ENCODE peak calls at places on chromosomes 4 and X, in seven cellular contexts. I is thyroid gland; A is CD8-positive, alpha-beta T cell; S is lung; W is coronary artery; M is neural progenitor cell; G is hepatocyte. H is an unnamed sample.

GRCh38 chr4:54558889-54559682 is 98.7 kb upstream of the KIT start:
- DNase-seq in S (no peak), G (peak), I (no peak), M (no peak), W (no peak), A (no peak), H (no peak)

GRCh38 chr4:84855774-84856173 is 110.7 kb downstream of the WDFY3 start:
- DNase-seq in S (no peak), M (peak), W (no peak), A (no peak), G (no peak), I (no peak), H (no peak)

GRCh38 chrX:109843963-109844751 is 111.1 kb upstream of the ACSL4 start:
- DNase-seq in A (no peak), S (no peak), G (no peak), W (no peak), I (peak), M (no peak), H (no peak)

GRCh38 chrX:94418065-94418464 is 744.1 kb downstream of the FAM133A start:
- DNase-seq in S (no peak), I (no peak), G (no peak), A (no peak), W (no peak), M (no peak), H (no peak)

GRCh38 chr4:158255727-158256324 is 45.5 kb downstream of the TMEM144 start:
- DNase-seq in M (peak), I (no peak), G (peak), S (no peak), W (no peak), A (no peak), H (no peak)

GRCh38 chrX:16765618-16766017 is 20.6 kb upstream of the TXLNG start:
- DNase-seq in W (no peak), S (no peak), I (no peak), G (no peak), A (no peak), M (no peak), H (no peak)

GRCh38 chrX:9911479-9911878 is 55.7 kb upstream of the CLDN34 start:
- DNase-seq in A (no peak), G (no peak), S (peak), M (no peak), W (no peak), I (no peak), H (no peak)

GRCh38 chr4:186719925-186720694 is 3.5 kb downstream of the FAT1 start:
- DNase-seq in S (no peak), M (peak), I (no peak), A (no peak), G (peak), W (no peak), H (peak)

GRCh38 chr4:87391783-87392054 is 731 bp upstream of the HSD17B11 start:
- DNase-seq in W (no peak), A (no peak), G (no peak), I (no peak), S (no peak), M (no peak), H (no peak)

GRCh38 chrX:102712216-102712966 is at the start of gene GPRASP2:
- DNase-seq in I (peak), W (no peak), G (peak), A (no peak), S (peak), M (peak), H (peak)

GRCh38 chr4:140330311-140330900 is 43.0 kb upstream of the SCOC start:
- DNase-seq in W (no peak), S (no peak), G (peak), A (no peak), I (no peak), M (peak), H (no peak)

GRCh38 chr4:156672492-156672891 is 299.1 kb downstream of the PDGFC start:
- DNase-seq in G (no peak), A (no peak), S (no peak), W (no peak), M (no peak), I (no peak), H (no peak)

GRCh38 chr4:54746228-54746627 is 88.5 kb downstream of the KIT start:
- DNase-seq in M (no peak), G (no peak), I (peak), W (no peak), A (no peak), S (no peak), H (no peak)

GRCh38 chr4:14221176-14221575 is 593.7 kb upstream of the BOD1L1 start:
- DNase-seq in W (no peak), I (no peak), M (no peak), S (no peak), G (no peak), A (no peak), H (no peak)

GRCh38 chr4:36676139-36677050 is 395.0 kb downstream of the DTHD1 start:
- DNase-seq in S (no peak), M (no peak), G (peak), W (no peak), I (no peak), A (no peak), H (no peak)

GRCh38 chrX:106897259-106897658 is 5.9 kb downstream of the RIPPLY1 start:
- DNase-seq in A (no peak), G (no peak), S (no peak), W (no peak), I (no peak), M (no peak), H (no peak)

GRCh38 chr4:58138786-58139185 is 1028.6 kb upstream of the IGFBP7 start:
- DNase-seq in S (no peak), G (no peak), I (no peak), A (no peak), W (no peak), M (no peak), H (no peak)

GRCh38 chr4:186472948-186473347 is 82.4 kb downstream of the MTNR1A start:
- DNase-seq in M (peak), W (no peak), G (peak), I (no peak), A (no peak), S (no peak), H (peak)

GRCh38 chrX:9483376-9483775 is 18.5 kb downstream of the TBL1X start:
- DNase-seq in I (no peak), A (no peak), W (no peak), M (no peak), S (no peak), G (no peak), H (no peak)

DNA sequence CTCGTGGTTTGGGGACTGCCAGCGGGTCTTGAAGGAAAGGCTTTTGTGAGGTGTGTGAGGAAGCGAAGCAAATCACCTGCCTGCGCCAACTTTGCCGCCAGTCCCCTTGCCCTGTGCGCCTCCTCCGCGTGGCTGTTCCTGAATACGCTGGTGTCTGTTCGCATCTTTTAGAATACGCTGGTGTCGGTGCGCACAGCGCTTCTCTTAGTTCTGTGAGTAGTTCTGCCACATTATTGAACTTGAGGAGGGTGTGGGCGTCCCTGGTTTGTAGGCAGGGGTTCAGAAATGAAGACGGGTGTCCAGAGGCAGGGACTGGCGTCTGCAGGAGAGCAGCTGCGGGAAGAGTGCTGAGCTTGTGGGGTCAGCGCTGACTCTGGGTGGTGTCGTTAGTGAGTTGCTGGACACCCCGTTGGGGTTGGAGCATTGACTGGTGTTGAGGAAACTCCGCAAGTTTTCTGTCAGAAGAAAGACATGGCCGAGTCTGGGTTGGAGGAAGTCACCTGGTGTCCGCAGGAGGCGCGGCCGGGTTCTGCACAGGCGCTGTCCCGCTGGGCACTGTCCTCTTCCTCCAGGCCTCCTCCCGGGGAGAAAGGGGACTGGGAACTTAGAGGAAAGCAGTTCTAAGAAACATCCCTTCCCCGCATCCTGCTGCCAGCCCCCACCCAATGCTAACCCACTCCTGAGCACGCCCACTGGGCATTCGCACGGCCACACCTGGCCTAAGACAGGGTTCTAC is 952 bp downstream of the ZNF718 start:
- DNase-seq in M (peak), I (peak), W (no peak), S (peak), A (no peak), G (peak), H (peak)
- H3K4me3 ChIP-seq in M (peak), I (peak), W (peak), S (peak), A (peak), G (peak), H (peak)

GRCh38 chr4:185108185-185108584 is 34.9 kb upstream of the SLC25A4 start:
- DNase-seq in A (no peak), W (no peak), M (no peak), S (no peak), I (no peak), G (no peak), H (no peak)

GRCh38 chr4:185108669-185109068 is 34.4 kb upstream of the SLC25A4 start:
- DNase-seq in G (no peak), M (no peak), W (no peak), S (peak), I (no peak), A (no peak), H (no peak)

GRCh38 chr4:185112104-185112503 is 31.0 kb upstream of the SLC25A4 start:
- DNase-seq in G (peak), M (no peak), W (no peak), S (peak), A (no peak), I (peak), H (no peak)

GRCh38 chr4:185110375-185110823 is 32.7 kb upstream of the SLC25A4 start:
- DNase-seq in W (no peak), S (no peak), I (no peak), G (no peak), A (no peak), M (no peak), H (no peak)

DNA sequence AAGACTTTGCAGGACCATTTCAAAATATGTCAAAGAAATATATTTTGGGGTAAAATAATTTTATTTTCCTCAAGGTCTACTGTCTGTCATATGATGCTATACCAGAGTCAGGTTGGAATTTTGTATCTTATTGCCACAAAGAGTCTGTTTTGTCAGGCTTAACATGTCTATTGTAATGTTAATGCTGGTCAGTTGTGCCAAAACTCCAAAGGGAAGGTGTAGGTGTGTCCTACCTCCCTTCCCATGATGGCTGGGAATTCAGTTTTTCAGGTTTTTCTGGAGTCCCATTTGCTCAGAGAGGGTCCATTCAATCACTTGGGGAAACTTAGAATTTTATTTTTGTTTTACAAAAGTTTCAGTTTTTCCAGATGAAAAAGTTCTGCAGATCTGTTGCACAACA is 33.3 kb upstream of the SLC25A4 start:
- DNase-seq in A (no peak), I (no peak), G (no peak), M (no peak), S (no peak), W (no peak), H (no peak)
- H3K27ac ChIP-seq in A (no peak), I (no peak), G (no peak), M (no peak), S (no peak), W (no peak), H (no peak)

GRCh38 chr4:180688480-180688879 is 1554.7 kb upstream of the TENM3 start:
- DNase-seq in I (no peak), W (no peak), G (no peak), S (no peak), M (no peak), A (no peak), H (no peak)
- H3K4me3 ChIP-seq in I (no peak), W (no peak), G (no peak), S (no peak), M (no peak), A (no peak), H (no peak)

GRCh38 chrX:65961714-65962113 is 78.2 kb downstream of the VSIG4 start:
- DNase-seq in I (no peak), S (no peak), A (no peak), W (no peak), M (no peak), G (no peak), H (no peak)
- H3K27ac ChIP-seq in I (no peak), S (no peak), A (no peak), W (no peak), M (no peak), G (no peak), H (no peak)

DNA sequence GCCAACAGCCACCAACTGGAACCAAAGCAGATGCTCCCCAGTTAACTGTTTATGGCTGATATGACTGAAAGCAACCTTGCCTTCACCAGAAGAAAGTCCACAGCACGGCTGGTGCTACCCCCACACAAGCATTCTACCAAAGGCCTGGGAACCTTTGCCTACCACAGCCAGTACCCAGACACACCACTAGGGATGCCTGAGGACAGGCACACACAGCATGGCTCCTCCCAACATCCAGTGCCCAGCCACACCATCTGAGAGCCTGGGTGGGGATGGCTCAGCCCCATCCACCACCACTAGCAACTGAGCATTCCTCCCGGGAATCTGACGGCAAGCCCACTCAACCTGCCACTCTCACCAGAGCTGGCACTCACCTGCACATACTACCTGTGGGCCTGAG is 178.6 kb downstream of the SLC7A11 start:
- DNase-seq in S (no peak), I (no peak), W (no peak), M (no peak), G (no peak), A (no peak), H (no peak)
- H3K4me3 ChIP-seq in S (no peak), I (no peak), W (no peak), M (no peak), G (no peak), A (no peak), H (no peak)

DNA sequence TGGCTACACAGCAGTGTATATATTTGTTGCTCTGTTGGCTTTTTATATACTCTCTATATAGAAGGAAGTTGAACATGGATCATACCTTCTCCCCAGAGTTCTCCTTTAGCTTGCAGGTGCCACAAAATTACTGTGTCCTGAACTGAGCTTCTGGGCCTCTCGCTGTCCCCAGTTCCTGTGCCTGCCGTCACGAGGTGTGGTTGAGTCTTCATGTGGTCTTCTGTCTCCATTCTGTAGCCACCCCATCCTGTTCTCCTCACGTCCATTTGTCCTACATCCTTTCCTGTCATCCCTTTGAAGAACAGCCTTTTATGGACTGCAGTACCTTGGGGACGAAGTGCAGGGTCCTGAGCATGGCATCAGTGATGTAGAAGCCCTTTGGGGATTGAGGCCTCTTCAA is 14.5 kb downstream of the TMEM131L start:
- DNase-seq in W (no peak), I (no peak), A (no peak), S (no peak), G (no peak), M (no peak), H (no peak)
- H3K27ac ChIP-seq in W (no peak), I (no peak), A (no peak), S (peak), G (no peak), M (no peak), H (no peak)

H was measured in endodermal cell.